ENCODE peak calls at places on chromosomes 1 and 21, in nine cellular contexts. One of them, this sample, is unnamed.

GRCh38 chr1:160410412-160411005 is 10.1 kb downstream of the VANGL2 start:
- DNase-seq in tibial artery: no peak
- DNase-seq in ELF-1: peak
- DNase-seq in GM13977: no peak
- DNase-seq in fibroblast of villous mesenchyme: no peak
- DNase-seq in T47D: no peak
- DNase-seq in cardiac septum: no peak
- DNase-seq in pancreas: no peak
- DNase-seq in stimulated activated naive B cell treated with anti-CD40 and anti-IgM and Interleukin-4, amounts not matched to agents 10 μg/mL and 1 μg/mL and 100 μg/mL, for 72 hours: no peak
- DNase-seq in this sample: no peak

GRCh38 chr21:45182958-45183357 is 104.7 kb downstream of the POFUT2 start:
- DNase-seq in stimulated activated naive B cell treated with anti-CD40 and anti-IgM and Interleukin-4, amounts not matched to agents 10 μg/mL and 1 μg/mL and 100 μg/mL, for 72 hours: no peak
- DNase-seq in fibroblast of villous mesenchyme: no peak
- DNase-seq in GM13977: no peak
- DNase-seq in tibial artery: no peak
- DNase-seq in pancreas: no peak
- DNase-seq in cardiac septum: no peak
- DNase-seq in ELF-1: no peak
- DNase-seq in T47D: no peak
- DNase-seq in this sample: no peak

GRCh38 chr1:1437904-1438376 is 2.5 kb downstream of the VWA1 start:
- DNase-seq in fibroblast of villous mesenchyme: no peak
- DNase-seq in cardiac septum: no peak
- DNase-seq in ELF-1: no peak
- DNase-seq in GM13977: peak
- DNase-seq in pancreas: peak
- DNase-seq in T47D: no peak
- DNase-seq in stimulated activated naive B cell treated with anti-CD40 and anti-IgM and Interleukin-4, amounts not matched to agents 10 μg/mL and 1 μg/mL and 100 μg/mL, for 72 hours: no peak
- DNase-seq in tibial artery: no peak
- DNase-seq in this sample: peak

GRCh38 chr1:63636192-63637105 is 43.2 kb downstream of the PGM1 start:
- DNase-seq in GM13977: no peak
- DNase-seq in pancreas: no peak
- DNase-seq in tibial artery: no peak
- DNase-seq in stimulated activated naive B cell treated with anti-CD40 and anti-IgM and Interleukin-4, amounts not matched to agents 10 μg/mL and 1 μg/mL and 100 μg/mL, for 72 hours: no peak
- DNase-seq in fibroblast of villous mesenchyme: no peak
- DNase-seq in cardiac septum: no peak
- DNase-seq in T47D: no peak
- DNase-seq in ELF-1: no peak
- DNase-seq in this sample: no peak

GRCh38 chr1:11659748-11660147 is 4.3 kb upstream of the FBXO6 start:
- DNase-seq in ELF-1: no peak
- DNase-seq in fibroblast of villous mesenchyme: no peak
- DNase-seq in GM13977: no peak
- DNase-seq in cardiac septum: no peak
- DNase-seq in stimulated activated naive B cell treated with anti-CD40 and anti-IgM and Interleukin-4, amounts not matched to agents 10 μg/mL and 1 μg/mL and 100 μg/mL, for 72 hours: no peak
- DNase-seq in tibial artery: no peak
- DNase-seq in pancreas: no peak
- DNase-seq in T47D: no peak
- DNase-seq in this sample: no peak

GRCh38 chr1:43306688-43307457 is 6.1 kb downstream of the TIE1 start:
- DNase-seq in ELF-1: no peak
- DNase-seq in stimulated activated naive B cell treated with anti-CD40 and anti-IgM and Interleukin-4, amounts not matched to agents 10 μg/mL and 1 μg/mL and 100 μg/mL, for 72 hours: no peak
- DNase-seq in tibial artery: no peak
- DNase-seq in T47D: no peak
- DNase-seq in GM13977: no peak
- DNase-seq in cardiac septum: no peak
- DNase-seq in pancreas: no peak
- DNase-seq in fibroblast of villous mesenchyme: no peak
- DNase-seq in this sample: no peak

GRCh38 chr1:214505134-214505533 is 46.3 kb downstream of the PTPN14 start:
- DNase-seq in T47D: no peak
- DNase-seq in fibroblast of villous mesenchyme: no peak
- DNase-seq in ELF-1: peak
- DNase-seq in stimulated activated naive B cell treated with anti-CD40 and anti-IgM and Interleukin-4, amounts not matched to agents 10 μg/mL and 1 μg/mL and 100 μg/mL, for 72 hours: no peak
- DNase-seq in GM13977: no peak
- DNase-seq in cardiac septum: no peak
- DNase-seq in tibial artery: no peak
- DNase-seq in pancreas: no peak
- DNase-seq in this sample: peak

GRCh38 chr1:110051262-110051648 is 16.8 kb downstream of the STRIP1 start:
- DNase-seq in GM13977: no peak
- DNase-seq in ELF-1: no peak
- DNase-seq in stimulated activated naive B cell treated with anti-CD40 and anti-IgM and Interleukin-4, amounts not matched to agents 10 μg/mL and 1 μg/mL and 100 μg/mL, for 72 hours: no peak
- DNase-seq in T47D: no peak
- DNase-seq in tibial artery: no peak
- DNase-seq in cardiac septum: no peak
- DNase-seq in fibroblast of villous mesenchyme: no peak
- DNase-seq in pancreas: no peak
- DNase-seq in this sample: no peak

GRCh38 chr1:213864007-213864406 is 123.8 kb upstream of the PROX1 start:
- DNase-seq in fibroblast of villous mesenchyme: no peak
- DNase-seq in ELF-1: no peak
- DNase-seq in pancreas: no peak
- DNase-seq in tibial artery: no peak
- DNase-seq in GM13977: no peak
- DNase-seq in T47D: no peak
- DNase-seq in cardiac septum: no peak
- DNase-seq in stimulated activated naive B cell treated with anti-CD40 and anti-IgM and Interleukin-4, amounts not matched to agents 10 μg/mL and 1 μg/mL and 100 μg/mL, for 72 hours: no peak
- DNase-seq in this sample: no peak

GRCh38 chr1:16019580-16020277 is 1.9 kb upstream of the HSPB7 start:
- DNase-seq in T47D: no peak
- DNase-seq in pancreas: no peak
- DNase-seq in stimulated activated naive B cell treated with anti-CD40 and anti-IgM and Interleukin-4, amounts not matched to agents 10 μg/mL and 1 μg/mL and 100 μg/mL, for 72 hours: no peak
- DNase-seq in tibial artery: no peak
- DNase-seq in cardiac septum: peak
- DNase-seq in GM13977: no peak
- DNase-seq in ELF-1: peak
- DNase-seq in fibroblast of villous mesenchyme: no peak
- DNase-seq in this sample: no peak

GRCh38 chr1:119001181-119002018 is 13.3 kb upstream of the TBX15 start:
- DNase-seq in stimulated activated naive B cell treated with anti-CD40 and anti-IgM and Interleukin-4, amounts not matched to agents 10 μg/mL and 1 μg/mL and 100 μg/mL, for 72 hours: no peak
- DNase-seq in pancreas: no peak
- DNase-seq in ELF-1: no peak
- DNase-seq in T47D: no peak
- DNase-seq in tibial artery: peak
- DNase-seq in cardiac septum: no peak
- DNase-seq in fibroblast of villous mesenchyme: no peak
- DNase-seq in GM13977: no peak
- DNase-seq in this sample: no peak